ENCODE peak calls at places on chromosomes 13 and 19, in four cellular contexts. One of them, this sample, is unnamed.

GRCh38 chr13:36345438-36346221 is 564 bp downstream of the SPART start:
- DNase-seq in bronchial epithelial cell: peak; percentile 75
- DNase-seq in astrocyte of the cerebellum: peak; percentile 82
- DNase-seq in AG10803: peak; percentile 91
- DNase-seq in this sample: peak; percentile 93

GRCh38 chr19:46610851-46611770 is 10.0 kb downstream of the CALM3 start:
- DNase-seq in bronchial epithelial cell: no peak
- DNase-seq in AG10803: peak; percentile 69
- DNase-seq in astrocyte of the cerebellum: peak; percentile 82
- DNase-seq in this sample: peak; percentile 53

GRCh38 chr19:1274852-1275259 is 474 bp upstream of the FAM174C start:
- DNase-seq in AG10803: no peak
- DNase-seq in astrocyte of the cerebellum: no peak
- DNase-seq in bronchial epithelial cell: no peak
- DNase-seq in this sample: no peak

GRCh38 chr19:12769689-12770088 is 5.7 kb downstream of the HOOK2 start:
- DNase-seq in AG10803: no peak
- DNase-seq in bronchial epithelial cell: no peak
- DNase-seq in astrocyte of the cerebellum: no peak
- DNase-seq in this sample: no peak

GRCh38 chr13:99028890-99029289 is 51.0 kb upstream of the DOCK9 start:
- DNase-seq in bronchial epithelial cell: no peak
- DNase-seq in AG10803: no peak
- DNase-seq in astrocyte of the cerebellum: no peak
- DNase-seq in this sample: peak; percentile 10

GRCh38 chr19:29702161-29702957 is 12.7 kb downstream of the C19orf12 start:
- DNase-seq in astrocyte of the cerebellum: no peak
- DNase-seq in bronchial epithelial cell: no peak
- DNase-seq in AG10803: no peak
- DNase-seq in this sample: no peak

GRCh38 chr13:34294483-34295129 is 476.7 kb downstream of the RFC3 start:
- DNase-seq in bronchial epithelial cell: peak; percentile 18
- DNase-seq in astrocyte of the cerebellum: no peak
- DNase-seq in AG10803: peak; percentile 12
- DNase-seq in this sample: peak; percentile 35

GRCh38 chr13:22332411-22332810 is 661.5 kb downstream of the FGF9 start:
- DNase-seq in AG10803: no peak
- DNase-seq in astrocyte of the cerebellum: no peak
- DNase-seq in bronchial epithelial cell: no peak
- DNase-seq in this sample: no peak

GRCh38 chr13:37442996-37443395 is 155.6 kb downstream of the POSTN start:
- DNase-seq in bronchial epithelial cell: peak; percentile 36
- DNase-seq in AG10803: peak; percentile 61
- DNase-seq in astrocyte of the cerebellum: no peak
- DNase-seq in this sample: peak; percentile 47

GRCh38 chr19:11291415-11291814 is 4.5 kb upstream of the TSPAN16 start:
- DNase-seq in bronchial epithelial cell: no peak
- DNase-seq in AG10803: no peak
- DNase-seq in astrocyte of the cerebellum: no peak
- DNase-seq in this sample: no peak

GRCh38 chr19:10406191-10406590 is 2.8 kb upstream of the CDC37 start:
- DNase-seq in astrocyte of the cerebellum: no peak
- DNase-seq in AG10803: no peak
- DNase-seq in bronchial epithelial cell: no peak
- DNase-seq in this sample: no peak

GRCh38 chr13:39461685-39462266 is 141.2 kb downstream of the LHFPL6 start:
- DNase-seq in AG10803: no peak
- DNase-seq in bronchial epithelial cell: no peak
- DNase-seq in astrocyte of the cerebellum: no peak
- DNase-seq in this sample: peak; percentile 46

GRCh38 chr13:24050292-24050711 is 110.2 kb upstream of the SPATA13 start:
- DNase-seq in AG10803: peak; percentile 66
- DNase-seq in astrocyte of the cerebellum: peak; percentile 54
- DNase-seq in bronchial epithelial cell: peak; percentile 80
- DNase-seq in this sample: peak; percentile 81

GRCh38 chr19:15087182-15087581 is 5.2 kb downstream of the OR1I1 start:
- DNase-seq in bronchial epithelial cell: no peak
- DNase-seq in astrocyte of the cerebellum: no peak
- DNase-seq in AG10803: no peak
- DNase-seq in this sample: no peak

GRCh38 chr13:27379694-27380596 is 44.5 kb upstream of the GTF3A start:
- DNase-seq in astrocyte of the cerebellum: no peak
- DNase-seq in AG10803: peak; percentile 59
- DNase-seq in bronchial epithelial cell: peak; percentile 29
- DNase-seq in this sample: peak; percentile 54
- TF ChIP-seq CTCF in astrocyte of the cerebellum: peak; percentile 58
- TF ChIP-seq CTCF in AG10803: peak; percentile 84
- TF ChIP-seq CTCF in bronchial epithelial cell: peak; percentile 73
- TF ChIP-seq CTCF in this sample: peak; percentile 65

DNA sequence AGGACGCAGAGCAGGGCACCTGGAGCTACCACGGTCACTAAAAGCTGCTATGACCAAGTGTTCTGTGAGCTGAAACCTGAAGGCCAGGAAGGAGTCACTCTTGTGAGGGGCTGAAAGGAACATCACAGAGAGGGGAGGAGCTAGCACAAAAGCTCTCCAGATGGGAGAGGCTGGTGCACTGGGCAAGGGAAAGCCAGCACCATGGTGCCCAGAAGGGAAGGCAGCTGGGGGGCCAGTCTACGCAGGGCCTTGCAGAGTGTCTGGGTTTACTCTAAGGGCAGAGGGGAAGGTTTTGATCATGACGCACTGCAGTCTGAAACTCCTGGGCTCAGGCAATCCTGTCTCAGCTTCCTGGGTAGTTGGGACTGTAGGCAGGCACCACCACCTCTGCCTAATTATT is 4.1 kb upstream of the ZNF580 start:
- DNase-seq in astrocyte of the cerebellum: no peak
- DNase-seq in bronchial epithelial cell: no peak
- DNase-seq in AG10803: no peak
- DNase-seq in this sample: no peak
- H3K4me3 ChIP-seq in astrocyte of the cerebellum: no peak overlapping the region
- H3K4me3 ChIP-seq in bronchial epithelial cell: no peak overlapping the region
- H3K4me3 ChIP-seq in AG10803: peak overlapping the region; percentile 100
- H3K4me3 ChIP-seq in this sample: no peak overlapping the region

GRCh38 chr13:64529874-64530485 is 2700.2 kb downstream of the PCDH9 start:
- DNase-seq in AG10803: no peak
- DNase-seq in astrocyte of the cerebellum: no peak
- DNase-seq in bronchial epithelial cell: no peak
- DNase-seq in this sample: peak; percentile 17
- TF ChIP-seq CTCF in AG10803: peak; percentile 71
- TF ChIP-seq CTCF in astrocyte of the cerebellum: peak; percentile 52
- TF ChIP-seq CTCF in bronchial epithelial cell: peak; percentile 37
- TF ChIP-seq CTCF in this sample: peak; percentile 67

DNA sequence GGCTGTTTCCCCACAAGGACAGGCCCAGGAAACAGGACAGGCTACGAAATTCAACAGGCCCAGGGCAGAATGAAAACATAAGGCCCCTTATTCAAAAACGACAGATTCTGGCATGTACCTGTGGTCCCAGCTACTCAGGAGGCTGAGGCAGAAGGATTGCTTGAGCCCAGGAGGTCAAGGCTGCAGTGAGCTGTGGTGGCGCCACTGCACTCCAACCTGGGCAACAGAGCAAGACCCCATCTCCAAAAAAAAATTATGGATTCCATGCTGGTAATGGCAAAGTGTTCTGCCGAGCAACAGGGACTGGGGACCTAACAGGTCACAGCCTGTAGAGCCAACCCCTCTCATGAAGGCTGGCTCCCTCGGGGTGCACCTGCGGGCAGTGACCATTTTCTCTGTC is 52.6 kb upstream of the USE1 start:
- DNase-seq in AG10803: no peak
- DNase-seq in astrocyte of the cerebellum: no peak
- DNase-seq in bronchial epithelial cell: no peak
- DNase-seq in this sample: no peak
- H3K4me3 ChIP-seq in AG10803: no peak overlapping the region
- H3K4me3 ChIP-seq in astrocyte of the cerebellum: no peak overlapping the region
- H3K4me3 ChIP-seq in bronchial epithelial cell: no peak overlapping the region
- H3K4me3 ChIP-seq in this sample: no peak overlapping the region

DNA sequence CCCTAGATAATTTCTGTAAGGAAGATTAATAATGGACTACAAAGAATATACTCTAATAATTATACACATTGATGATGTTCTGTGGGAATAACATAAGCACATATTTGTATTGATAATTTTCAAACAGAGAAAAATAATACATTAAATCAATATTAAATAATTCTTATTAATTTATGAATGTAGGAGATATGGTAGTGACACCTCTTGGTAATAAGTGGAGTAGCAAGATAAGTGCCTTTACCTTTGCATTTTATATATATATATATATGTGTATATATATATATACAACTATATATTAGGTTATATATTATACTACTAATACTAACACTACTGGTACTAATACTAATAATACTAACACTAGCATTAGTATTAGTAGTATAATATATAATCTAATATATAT is 905.8 kb downstream of the SLITRK1 start:
- DNase-seq in bronchial epithelial cell: no peak
- DNase-seq in astrocyte of the cerebellum: no peak
- DNase-seq in AG10803: no peak
- DNase-seq in this sample: peak; percentile 30
- TF ChIP-seq CTCF in bronchial epithelial cell: no peak
- TF ChIP-seq CTCF in astrocyte of the cerebellum: no peak
- TF ChIP-seq CTCF in AG10803: peak; percentile 24
- TF ChIP-seq CTCF in this sample: peak; percentile 46

GRCh38 chr19:43639507-43640423 is at the start of gene CADM4:
- DNase-seq in astrocyte of the cerebellum: no peak
- DNase-seq in bronchial epithelial cell: no peak
- DNase-seq in AG10803: no peak
- DNase-seq in this sample: no peak
- H3K4me3 ChIP-seq in astrocyte of the cerebellum: peak within 1 kb of the TSS; percentile 45
- H3K4me3 ChIP-seq in bronchial epithelial cell: peak within 1 kb of the TSS; percentile 70
- H3K4me3 ChIP-seq in AG10803: peak within 1 kb of the TSS; percentile 59
- H3K4me3 ChIP-seq in this sample: peak within 1 kb of the TSS; percentile 60

DNA sequence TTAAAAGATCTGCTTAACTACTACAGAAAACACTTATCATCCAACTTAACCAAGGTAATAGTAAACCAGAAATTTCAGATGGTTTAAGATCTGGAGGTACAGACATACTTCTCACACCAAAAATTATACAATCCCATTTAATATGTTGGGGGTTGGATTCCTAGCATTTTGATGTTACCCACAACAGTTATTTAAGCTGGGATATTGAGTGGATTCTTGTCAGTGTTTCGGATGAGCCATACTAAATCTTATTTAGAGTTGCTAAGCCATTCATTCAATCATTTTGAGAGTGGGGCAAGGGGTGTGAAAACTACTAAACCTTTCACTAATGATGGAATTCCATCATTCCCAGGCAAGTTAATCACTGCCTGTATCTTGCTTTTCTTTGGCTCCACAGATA is 40.6 kb downstream of the KATNAL1 start:
- DNase-seq in AG10803: peak; percentile 25
- DNase-seq in astrocyte of the cerebellum: no peak
- DNase-seq in bronchial epithelial cell: no peak
- DNase-seq in this sample: no peak
- TF ChIP-seq CTCF in AG10803: no peak
- TF ChIP-seq CTCF in astrocyte of the cerebellum: no peak
- TF ChIP-seq CTCF in bronchial epithelial cell: no peak
- TF ChIP-seq CTCF in this sample: no peak

DNA sequence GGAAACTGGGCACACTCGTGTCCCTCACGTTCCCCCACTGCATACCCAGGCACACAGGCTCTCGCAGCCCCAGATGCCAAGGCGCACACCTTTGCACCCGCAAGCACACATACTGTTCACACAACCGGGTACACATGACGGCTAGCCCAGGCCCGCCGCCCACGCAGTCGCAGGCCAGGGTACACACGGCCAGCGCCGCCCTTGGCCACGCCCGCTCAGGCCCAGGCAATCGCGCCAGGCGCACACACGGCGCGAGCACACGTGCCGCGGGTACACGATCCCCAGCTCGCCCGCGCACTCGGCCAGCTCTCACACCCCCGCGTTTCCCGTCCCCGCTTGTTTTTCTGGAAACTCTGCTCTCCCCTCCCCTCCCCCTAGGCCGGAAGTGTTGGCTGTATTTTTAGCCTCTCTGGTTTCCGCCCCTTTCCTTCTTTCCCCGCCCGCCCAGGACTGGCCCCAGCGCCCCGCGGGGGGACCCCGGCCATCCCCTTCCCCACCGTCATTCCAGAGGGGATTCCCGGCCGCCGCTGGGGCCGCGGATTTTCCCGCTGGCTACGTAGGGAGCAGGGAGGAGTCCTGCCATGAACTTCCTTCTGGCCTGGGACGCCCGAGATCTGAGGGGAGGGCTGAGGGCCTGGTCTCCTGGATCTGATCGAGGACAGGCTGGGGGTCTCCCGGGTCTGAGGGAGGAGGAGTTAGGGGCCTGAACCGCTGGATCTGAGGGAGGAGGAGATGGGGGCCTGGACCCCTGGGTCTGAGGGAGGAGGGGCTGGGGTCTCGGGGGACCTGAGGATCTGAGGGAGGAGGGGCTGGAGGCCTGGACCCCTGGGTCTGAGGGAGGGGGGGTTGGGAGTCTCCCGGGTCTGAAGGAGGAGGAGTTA is 4.0 kb upstream of the ZFP36 start:
- DNase-seq in astrocyte of the cerebellum: peak; percentile 70
- DNase-seq in bronchial epithelial cell: peak; percentile 74
- DNase-seq in AG10803: peak; percentile 92
- DNase-seq in this sample: peak; percentile 94
- H3K4me3 ChIP-seq in astrocyte of the cerebellum: peak overlapping the region; percentile 34
- H3K4me3 ChIP-seq in bronchial epithelial cell: peak overlapping the region; percentile 37
- H3K4me3 ChIP-seq in AG10803: peak overlapping the region; percentile 62
- H3K4me3 ChIP-seq in this sample: peak overlapping the region; percentile 41

DNA sequence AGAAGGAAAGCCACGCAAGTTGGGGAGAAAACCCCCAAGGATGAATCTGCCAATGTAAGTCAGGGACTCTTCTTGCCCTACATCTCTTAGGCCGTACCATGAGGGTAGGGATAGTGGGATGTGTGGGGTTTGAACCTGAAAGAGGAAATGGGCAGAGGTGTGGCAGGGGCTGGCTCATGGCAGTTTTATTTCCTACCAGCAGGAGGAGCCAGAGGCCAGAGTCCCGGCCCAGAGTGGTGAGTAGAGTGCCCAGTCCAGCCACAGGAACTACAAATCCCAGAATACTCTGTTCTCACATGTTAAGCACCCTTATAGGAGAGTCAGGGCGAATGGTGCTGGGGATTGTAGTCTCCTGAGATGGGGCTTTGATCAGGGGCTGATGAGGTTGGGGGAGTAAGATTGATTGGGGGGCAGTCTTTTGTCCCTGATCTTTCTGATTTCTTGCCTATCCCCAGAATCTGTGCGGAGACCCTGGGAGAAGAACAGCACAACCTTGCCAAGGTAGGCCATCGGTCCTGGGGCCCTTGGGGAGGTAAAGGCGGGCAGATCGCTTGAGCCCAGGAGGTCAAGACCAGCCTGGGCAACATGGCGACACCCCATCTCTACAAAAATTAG is 16.5 kb downstream of the VASP start:
- DNase-seq in AG10803: peak; percentile 82
- DNase-seq in astrocyte of the cerebellum: peak; percentile 74
- DNase-seq in bronchial epithelial cell: peak; percentile 70
- DNase-seq in this sample: peak; percentile 91
- TF ChIP-seq CTCF in AG10803: peak; percentile 79
- TF ChIP-seq CTCF in astrocyte of the cerebellum: peak; percentile 88
- TF ChIP-seq CTCF in bronchial epithelial cell: peak; percentile 81
- TF ChIP-seq CTCF in this sample: peak; percentile 90

This sample was measured in choroid plexus epithelial cell.